ENCODE peak calls at places on chromosomes 7 and 10, in five cellular contexts. R is activated CD4-positive, alpha-beta T cell treated with anti-CD3 and anti-CD28 coated beads, Interleukin-2, amount 10 ng/mL, durations not matched to agents 24 days and 14 days; N is IMR-90; B is DMS153; A is GM03348. D is an unnamed sample.

GRCh38 chr7:13908667-13909382 is 80.6 kb downstream of the ETV1 start:
- DNase-seq in B (peak), R (no peak), A (no peak), N (no peak), D (no peak)

GRCh38 chr7:4132221-4132620 is 549.9 kb upstream of the FOXK1 start:
- DNase-seq in N (no peak), B (no peak), A (no peak), R (no peak), D (no peak)

GRCh38 chr7:99601656-99602310 is 3.7 kb downstream of the TMEM225B start:
- DNase-seq in B (no peak), N (no peak), R (no peak), A (no peak), D (no peak)

GRCh38 chr7:142795339-142795863 is 24.6 kb downstream of the PRSS2 start:
- DNase-seq in R (peak), N (no peak), B (no peak), A (no peak), D (no peak)

GRCh38 chr7:143735962-143736361 is 21.5 kb downstream of the CTAGE6 start:
- DNase-seq in A (no peak), B (no peak), R (no peak), N (no peak), D (no peak)

GRCh38 chr10:26198119-26198518 is 18.5 kb upstream of the GAD2 start:
- DNase-seq in B (no peak), N (no peak), R (no peak), A (no peak), D (no peak)

GRCh38 chr7:128982105-128982504 is 44.4 kb downstream of the IRF5 start:
- DNase-seq in R (no peak), B (no peak), N (no peak), A (no peak), D (no peak)

GRCh38 chr10:101008823-101009423 is 9.3 kb downstream of the LZTS2 start:
- DNase-seq in B (no peak), A (no peak), N (no peak), R (no peak), D (no peak)

GRCh38 chr10:130364631-130365030 is 228.4 kb downstream of the GLRX3 start:
- DNase-seq in A (no peak), N (no peak), R (no peak), B (no peak), D (no peak)

GRCh38 chr10:129809841-129810240 is 154.2 kb downstream of the EBF3 start:
- DNase-seq in B (no peak), A (no peak), N (no peak), R (no peak), D (no peak)

GRCh38 chr7:132480534-132480933 is 95.7 kb downstream of the PLXNA4 start:
- DNase-seq in B (no peak), N (no peak), R (no peak), A (no peak), D (no peak)

GRCh38 chr10:99678921-99679320 is 19.6 kb downstream of the ENTPD7 start:
- DNase-seq in R (no peak), B (no peak), A (no peak), N (no peak), D (no peak)

GRCh38 chr10:44280211-44280610 is 104.7 kb downstream of the CXCL12 start:
- DNase-seq in A (no peak), N (no peak), R (no peak), B (no peak), D (no peak)

GRCh38 chr7:115005241-115005640 is 83.3 kb downstream of the MDFIC start:
- DNase-seq in A (no peak), N (no peak), B (no peak), R (no peak), D (no peak)

GRCh38 chr10:119303886-119304285 is 96.5 kb downstream of the GRK5 start:
- DNase-seq in B (no peak), A (no peak), R (no peak), N (no peak), D (no peak)

GRCh38 chr7:50782376-50783208 is at the start of gene GRB10:
- DNase-seq in B (peak), A (peak), R (no peak), N (peak), D (no peak)

GRCh38 chr10:34817586-34817985 is 2.5 kb upstream of the PARD3 start:
- DNase-seq in B (no peak), A (no peak), N (no peak), R (no peak), D (no peak)

GRCh38 chr10:31757374-31757773 is 171.3 kb downstream of the ARHGAP12 start:
- DNase-seq in A (no peak), B (no peak), N (no peak), R (no peak), D (peak)

GRCh38 chr10:46524471-46525176 is 31.8 kb downstream of the GPRIN2 start:
- DNase-seq in N (peak), R (no peak), B (no peak), A (no peak), D (no peak)

GRCh38 chr7:158847451-158847866 is 8.9 kb upstream of the DYNC2I1 start:
- DNase-seq in A (no peak), B (no peak), R (peak), N (no peak), D (no peak)

GRCh38 chr7:73557397-73558257 is at the start of gene BCL7B:
- DNase-seq in B (peak), N (peak), R (peak), A (peak), D (peak)

GRCh38 chr10:48343106-48343505 is 36.6 kb downstream of the MAPK8 start:
- DNase-seq in B (no peak), N (no peak), R (no peak), A (no peak), D (no peak)

GRCh38 chr7:22143496-22143895 is 197.8 kb upstream of the CDCA7L start:
- DNase-seq in N (no peak), R (no peak), A (no peak), B (no peak), D (no peak)

GRCh38 chr10:35074266-35074665 is 15.9 kb downstream of the CUL2 start:
- DNase-seq in B (no peak), N (peak), R (no peak), A (no peak), D (no peak)

GRCh38 chr7:101959829-101960228 is 142.4 kb downstream of the CUX1 start:
- DNase-seq in A (no peak), B (no peak), N (no peak), R (no peak), D (no peak)

GRCh38 chr7:129767120-129768011 is 155.8 kb downstream of the NRF1 start:
- DNase-seq in A (no peak), B (no peak), R (no peak), N (no peak), D (no peak)

D was measured in NCI-H2029 treated with DMSO at 0.1 percent for 48 hours.